ENCODE peak calls at places on chromosome 7, in four cellular contexts. Y, X, T and Z are unnamed samples.

GRCh38 chr7:24979470-24979862 is 512 bp downstream of the OSBPL3 start:
- DNase-seq in Y (peak), T (peak), X (peak), Z (peak)

GRCh38 chr7:37666026-37666780 is 17.4 kb upstream of the GPR141 start:
- DNase-seq in Y (no peak), T (no peak), X (peak), Z (no peak)

GRCh38 chr7:112603673-112604072 is 122.9 kb downstream of the LSMEM1 start:
- DNase-seq in X (no peak), Y (no peak), T (no peak), Z (no peak)

GRCh38 chr7:143979359-143979758 is 20.8 kb upstream of the OR6B1 start:
- DNase-seq in X (peak), Y (no peak), T (no peak), Z (no peak)

GRCh38 chr7:130935564-130936157 is 201.7 kb upstream of the KLF14 start:
- DNase-seq in X (no peak), Y (no peak), T (no peak), Z (no peak)

GRCh38 chr7:30795161-30795943 is 24.1 kb downstream of the MINDY4 start:
- DNase-seq in X (no peak), T (no peak), Y (no peak), Z (no peak)

GRCh38 chr7:154437238-154437637 is 385.0 kb downstream of the DPP6 start:
- DNase-seq in T (no peak), X (no peak), Y (no peak), Z (no peak)

GRCh38 chr7:100090527-100091410 is 2.0 kb downstream of the COPS6 start:
- DNase-seq in Y (no peak), X (peak), T (no peak), Z (no peak)

GRCh38 chr7:129898502-129899160 is 54.1 kb downstream of the UBE2H start:
- DNase-seq in Y (no peak), T (no peak), X (no peak), Z (no peak)

GRCh38 chr7:49823566-49823965 is 50.1 kb downstream of the VWC2 start:
- DNase-seq in Y (no peak), X (no peak), T (no peak), Z (no peak)

GRCh38 chr7:36153571-36154097 is 580 bp downstream of the EEPD1 start:
- DNase-seq in Y (no peak), X (no peak), T (no peak), Z (no peak)

GRCh38 chr7:138008046-138008587 is 6.2 kb upstream of the CREB3L2 start:
- DNase-seq in X (no peak), T (no peak), Y (no peak), Z (no peak)

GRCh38 chr7:114759347-114760062 is 162.4 kb upstream of the MDFIC start:
- DNase-seq in X (peak), T (no peak), Y (no peak), Z (no peak)

GRCh38 chr7:29623976-29624375 is 60.3 kb downstream of the PRR15 start:
- DNase-seq in X (peak), Y (no peak), T (no peak), Z (no peak)

GRCh38 chr7:128939861-128940410 is 2.2 kb downstream of the IRF5 start:
- DNase-seq in X (no peak), T (no peak), Y (no peak), Z (peak)

GRCh38 chr7:29622335-29623265 is 59.0 kb downstream of the PRR15 start:
- DNase-seq in X (peak), T (no peak), Y (no peak), Z (no peak)

GRCh38 chr7:73329861-73330581 is 2.1 kb downstream of the FKBP6 start:
- DNase-seq in T (no peak), X (no peak), Y (no peak), Z (no peak)

GRCh38 chr7:146764458-146764857 is 647.9 kb downstream of the CNTNAP2 start:
- DNase-seq in X (no peak), T (no peak), Y (no peak), Z (no peak)

GRCh38 chr7:33534830-33535229 is 370.5 kb upstream of the BMPER start:
- DNase-seq in T (no peak), Y (no peak), X (no peak), Z (no peak)

GRCh38 chr7:43565786-43566185 is 17.1 kb upstream of the STK17A start:
- DNase-seq in T (no peak), Y (no peak), X (no peak), Z (no peak)

GRCh38 chr7:30556854-30557644 is 37.6 kb upstream of the GARS1 start:
- DNase-seq in T (no peak), Y (no peak), X (peak), Z (peak)

GRCh38 chr7:19491821-19492452 is 216.9 kb downstream of the POLR1F start:
- DNase-seq in Y (no peak), T (peak), X (peak), Z (peak)

GRCh38 chr7:115293628-115294236 is 371.8 kb downstream of the MDFIC start:
- DNase-seq in Y (no peak), X (no peak), T (no peak), Z (no peak)

GRCh38 chr7:43385856-43386255 is 197.1 kb upstream of the STK17A start:
- DNase-seq in T (no peak), X (peak), Y (no peak), Z (no peak)

GRCh38 chr7:79452495-79453265 is 787 bp downstream of the MAGI2 start:
- DNase-seq in X (no peak), Y (no peak), T (peak), Z (no peak)

GRCh38 chr7:125966278-125967048 is 1036.8 kb upstream of the POT1 start:
- DNase-seq in X (no peak), T (no peak), Y (no peak), Z (no peak)

GRCh38 chr7:85829817-85830432 is 643.1 kb upstream of the SEMA3D start:
- DNase-seq in T (no peak), Y (no peak), X (no peak), Z (no peak)
- TF ChIP-seq CTCF in T (no peak), Y (no peak), X (peak), Z (no peak)

GRCh38 chr7:120856198-120856597 is 1.7 kb downstream of the TSPAN12 start:
- DNase-seq in Y (no peak), X (no peak), T (no peak), Z (peak)
- H3K4me3 ChIP-seq in Y (peak), X (no peak), T (peak), Z (peak)

GRCh38 chr7:2587134-2587533 is 28.4 kb downstream of the IQCE start:
- DNase-seq in X (no peak), Y (no peak), T (no peak), Z (no peak)
- TF ChIP-seq CTCF in X (no peak), Y (no peak), T (no peak), Z (no peak)

DNA sequence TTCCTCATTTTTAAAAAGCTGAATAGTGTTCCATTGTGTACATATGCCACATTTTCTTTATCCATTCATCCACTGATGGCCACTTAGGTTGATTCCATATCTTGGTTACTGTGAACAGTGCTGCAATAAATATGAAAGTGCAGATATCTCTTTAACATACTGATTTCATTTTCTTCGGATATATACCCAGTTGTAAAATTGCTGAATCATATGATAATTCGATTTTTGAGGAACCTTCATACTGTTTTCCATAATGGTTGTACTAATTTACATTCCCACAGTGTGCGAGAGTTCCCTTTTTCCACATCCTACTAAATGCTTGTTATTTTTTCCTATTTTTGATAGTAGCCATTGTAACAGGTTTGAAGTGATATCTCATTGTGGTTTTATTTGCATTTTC is 263.2 kb downstream of the STK31 start:
- DNase-seq in Y (no peak), X (no peak), T (no peak), Z (no peak)
- H3K4me3 ChIP-seq in Y (no peak), X (no peak), T (no peak), Z (no peak)

DNA sequence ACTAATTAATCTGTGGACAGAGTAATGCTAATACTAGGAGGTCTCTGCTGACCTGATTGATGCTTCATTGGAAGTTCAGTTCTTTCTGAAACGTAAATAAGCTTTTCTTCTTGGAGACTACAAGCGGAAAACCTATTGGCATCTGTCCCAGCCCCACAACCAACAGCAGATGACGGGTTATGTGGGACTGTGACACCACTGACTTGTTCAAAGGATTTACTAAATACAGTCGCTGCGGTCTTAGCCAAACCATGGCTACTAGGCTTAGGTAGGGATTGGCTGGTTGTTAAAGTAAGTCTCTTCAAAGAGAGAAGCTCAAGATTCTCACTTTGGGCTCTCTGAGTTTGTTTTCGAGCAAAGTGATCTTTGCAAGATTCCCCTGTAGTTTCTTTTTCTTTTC is 68.3 kb downstream of the HYCC1 start:
- DNase-seq in Y (no peak), X (no peak), T (no peak), Z (no peak)
- TF ChIP-seq CTCF in Y (no peak), X (no peak), T (no peak), Z (no peak)

DNA sequence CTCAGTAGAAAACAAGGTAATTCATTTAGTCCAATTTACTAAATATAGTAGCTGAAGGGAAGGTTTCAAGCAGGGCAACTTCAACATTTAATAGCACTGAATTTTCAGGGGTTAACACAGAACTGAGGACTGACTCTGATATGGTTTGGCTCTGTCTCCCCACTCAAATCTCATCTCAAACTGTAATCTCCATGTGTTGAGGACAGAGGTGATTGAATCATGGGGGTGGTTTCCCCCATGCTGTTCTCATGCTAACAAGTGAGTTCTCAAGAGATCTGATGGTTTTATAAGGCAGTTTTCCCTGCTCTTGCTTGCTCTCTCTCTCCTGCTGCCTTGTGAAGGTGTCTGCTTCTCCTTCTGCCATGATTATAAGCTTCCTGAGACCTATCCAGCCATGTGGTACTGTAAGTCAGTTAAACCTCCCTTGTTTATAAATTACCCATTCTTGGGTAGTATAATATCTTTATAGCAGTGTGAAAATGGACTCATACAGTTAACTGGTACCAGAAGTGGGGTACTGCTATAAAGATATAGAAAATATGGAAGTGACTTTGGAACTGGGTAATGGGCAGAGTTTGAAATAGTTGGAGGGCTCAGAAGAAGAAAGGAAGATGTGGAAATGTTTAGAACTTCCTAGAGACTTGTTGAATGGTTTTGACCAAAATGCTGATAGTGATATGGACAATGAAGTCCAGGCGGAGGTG is 9.8 kb upstream of the UMAD1 start:
- DNase-seq in T (no peak), X (no peak), Y (no peak), Z (no peak)
- H3K4me3 ChIP-seq in T (no peak), X (no peak), Y (no peak), Z (no peak)

DNA sequence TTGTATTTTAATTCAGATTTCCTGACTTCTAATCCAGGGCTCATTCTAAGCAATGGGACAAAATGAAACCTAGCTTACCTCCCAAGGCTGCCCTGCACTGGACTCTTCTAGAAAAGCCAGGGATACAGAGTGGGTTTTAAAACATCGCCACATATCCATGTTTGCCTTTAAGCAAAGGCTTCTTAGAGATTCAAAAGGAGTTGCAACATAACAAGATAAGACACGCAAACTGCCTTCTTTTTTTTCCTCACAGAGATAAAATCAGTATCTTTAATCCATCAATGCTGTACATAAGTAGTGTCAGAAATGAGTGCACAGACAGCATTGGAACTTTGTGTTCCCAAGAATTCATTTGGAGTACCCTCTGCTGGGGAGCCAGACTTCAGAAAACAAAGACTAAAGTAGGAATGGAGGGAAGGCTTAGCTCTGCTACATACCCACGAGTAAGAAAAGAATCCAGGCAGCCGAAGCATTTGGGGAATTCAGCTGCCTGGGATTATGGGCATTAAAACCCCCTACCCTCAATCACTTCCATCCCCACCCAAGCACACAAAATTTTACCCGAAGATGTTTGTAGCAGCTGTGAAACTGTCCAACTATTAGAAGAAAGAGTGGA is 427.8 kb downstream of the ARL4A start:
- DNase-seq in T (no peak), X (peak), Y (no peak), Z (no peak)
- TF ChIP-seq CTCF in T (no peak), X (no peak), Y (no peak), Z (no peak)

DNA sequence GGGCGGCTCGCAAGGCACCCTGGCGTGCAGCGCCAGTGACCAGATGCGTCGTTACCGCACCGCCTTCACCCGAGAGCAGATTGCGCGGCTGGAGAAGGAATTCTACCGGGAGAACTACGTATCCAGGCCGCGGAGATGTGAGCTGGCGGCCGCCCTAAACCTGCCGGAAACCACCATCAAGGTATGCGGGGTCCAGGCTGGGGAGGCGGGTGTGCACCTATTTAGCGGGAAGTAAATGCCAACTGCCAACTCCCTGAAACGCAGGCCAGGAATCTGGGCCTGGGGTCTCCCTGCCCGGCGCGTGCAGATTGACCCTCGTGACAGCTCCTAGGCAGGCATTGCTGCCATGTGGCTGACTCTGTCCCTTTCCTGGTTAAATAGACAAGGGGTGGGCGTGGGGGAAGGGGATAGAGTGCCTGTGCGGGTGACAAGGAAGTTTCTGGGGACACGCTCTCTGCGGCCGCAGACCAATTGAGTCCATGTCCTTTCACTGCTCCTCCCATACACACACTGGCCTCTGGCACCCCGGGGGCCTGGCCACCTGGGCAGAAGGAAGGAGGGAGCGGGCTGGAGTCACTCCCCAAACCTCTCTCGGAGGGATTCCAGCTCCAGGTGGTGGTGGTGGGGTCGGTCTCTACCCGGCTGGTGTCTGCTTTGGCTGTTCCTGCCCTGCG is 2.7 kb downstream of the EVX1 start:
- DNase-seq in Y (no peak), T (no peak), X (no peak), Z (no peak)
- H3K4me3 ChIP-seq in Y (peak), T (no peak), X (peak), Z (no peak)

GRCh38 chr7:47757946-47758371 is 176.0 kb upstream of the TNS3 start:
- DNase-seq in T (peak), X (peak), Y (no peak), Z (no peak)
- TF ChIP-seq CTCF in T (no peak), X (no peak), Y (no peak), Z (no peak)

GRCh38 chr7:150407588-150408392 is 28.7 kb downstream of the ZNF775 start:
- DNase-seq in X (no peak), Y (no peak), T (no peak), Z (no peak)
- H3K4me3 ChIP-seq in X (no peak), Y (peak), T (no peak), Z (no peak)